ENCODE peak calls at places on chromosomes 13 and 19, in nine cellular contexts. One of them, this sample, is unnamed.

GRCh38 chr19:42850981-42851717 is 28.4 kb downstream of the PSG1 start:
- DNase-seq in esophagus squamous epithelium: no peak
- DNase-seq in stimulated activated effector memory CD8-positive, alpha-beta T cell treated with anti-CD3 and anti-CD28 coated beads, Interleukin-12 subunit alpha, Interleukin-12 subunit beta, amount 100 ng/mL, for 72 hours: no peak
- DNase-seq in RCC 7860: peak
- DNase-seq in midbrain: no peak
- DNase-seq in Ammon's horn: no peak
- DNase-seq in psoas muscle: peak
- DNase-seq in cardiac muscle cell: no peak
- DNase-seq in M059J: peak
- DNase-seq in this sample: peak

GRCh38 chr13:112679932-112680677 is 9.7 kb upstream of the ATP11A start:
- DNase-seq in Ammon's horn: no peak
- DNase-seq in psoas muscle: no peak
- DNase-seq in esophagus squamous epithelium: no peak
- DNase-seq in midbrain: no peak
- DNase-seq in stimulated activated effector memory CD8-positive, alpha-beta T cell treated with anti-CD3 and anti-CD28 coated beads, Interleukin-12 subunit alpha, Interleukin-12 subunit beta, amount 100 ng/mL, for 72 hours: no peak
- DNase-seq in cardiac muscle cell: no peak
- DNase-seq in RCC 7860: no peak
- DNase-seq in M059J: no peak
- DNase-seq in this sample: no peak

GRCh38 chr19:1070576-1070930 is 3.6 kb downstream of the ARHGAP45 start:
- DNase-seq in M059J: no peak
- DNase-seq in midbrain: no peak
- DNase-seq in RCC 7860: no peak
- DNase-seq in psoas muscle: peak
- DNase-seq in Ammon's horn: no peak
- DNase-seq in cardiac muscle cell: no peak
- DNase-seq in esophagus squamous epithelium: no peak
- DNase-seq in stimulated activated effector memory CD8-positive, alpha-beta T cell treated with anti-CD3 and anti-CD28 coated beads, Interleukin-12 subunit alpha, Interleukin-12 subunit beta, amount 100 ng/mL, for 72 hours: no peak
- DNase-seq in this sample: no peak

GRCh38 chr13:75129331-75129730 is 352.6 kb downstream of the TBC1D4 start:
- DNase-seq in midbrain: no peak
- DNase-seq in esophagus squamous epithelium: no peak
- DNase-seq in psoas muscle: no peak
- DNase-seq in Ammon's horn: no peak
- DNase-seq in M059J: peak
- DNase-seq in RCC 7860: peak
- DNase-seq in cardiac muscle cell: no peak
- DNase-seq in stimulated activated effector memory CD8-positive, alpha-beta T cell treated with anti-CD3 and anti-CD28 coated beads, Interleukin-12 subunit alpha, Interleukin-12 subunit beta, amount 100 ng/mL, for 72 hours: no peak
- DNase-seq in this sample: no peak

GRCh38 chr13:106143930-106144709 is 391.3 kb downstream of the EFNB2 start:
- DNase-seq in cardiac muscle cell: no peak
- DNase-seq in RCC 7860: no peak
- DNase-seq in midbrain: no peak
- DNase-seq in psoas muscle: no peak
- DNase-seq in stimulated activated effector memory CD8-positive, alpha-beta T cell treated with anti-CD3 and anti-CD28 coated beads, Interleukin-12 subunit alpha, Interleukin-12 subunit beta, amount 100 ng/mL, for 72 hours: no peak
- DNase-seq in esophagus squamous epithelium: no peak
- DNase-seq in M059J: no peak
- DNase-seq in Ammon's horn: no peak
- DNase-seq in this sample: no peak

GRCh38 chr13:94712287-94712811 is at the start of gene SOX21:
- DNase-seq in M059J: peak
- DNase-seq in psoas muscle: no peak
- DNase-seq in cardiac muscle cell: no peak
- DNase-seq in stimulated activated effector memory CD8-positive, alpha-beta T cell treated with anti-CD3 and anti-CD28 coated beads, Interleukin-12 subunit alpha, Interleukin-12 subunit beta, amount 100 ng/mL, for 72 hours: no peak
- DNase-seq in Ammon's horn: peak
- DNase-seq in RCC 7860: no peak
- DNase-seq in esophagus squamous epithelium: no peak
- DNase-seq in midbrain: peak
- DNase-seq in this sample: no peak

GRCh38 chr13:29359181-29359580 is 236.3 kb downstream of the SLC7A1 start:
- DNase-seq in psoas muscle: no peak
- DNase-seq in Ammon's horn: no peak
- DNase-seq in RCC 7860: no peak
- DNase-seq in M059J: no peak
- DNase-seq in midbrain: no peak
- DNase-seq in esophagus squamous epithelium: no peak
- DNase-seq in cardiac muscle cell: no peak
- DNase-seq in stimulated activated effector memory CD8-positive, alpha-beta T cell treated with anti-CD3 and anti-CD28 coated beads, Interleukin-12 subunit alpha, Interleukin-12 subunit beta, amount 100 ng/mL, for 72 hours: no peak
- DNase-seq in this sample: no peak

GRCh38 chr19:12970070-12970820 is 869 bp downstream of the DAND5 start:
- DNase-seq in Ammon's horn: no peak
- DNase-seq in psoas muscle: no peak
- DNase-seq in RCC 7860: no peak
- DNase-seq in esophagus squamous epithelium: no peak
- DNase-seq in M059J: no peak
- DNase-seq in cardiac muscle cell: no peak
- DNase-seq in midbrain: no peak
- DNase-seq in stimulated activated effector memory CD8-positive, alpha-beta T cell treated with anti-CD3 and anti-CD28 coated beads, Interleukin-12 subunit alpha, Interleukin-12 subunit beta, amount 100 ng/mL, for 72 hours: no peak
- DNase-seq in this sample: no peak

GRCh38 chr19:19591133-19591825 is 27.2 kb downstream of the PBX4 start:
- DNase-seq in Ammon's horn: peak
- DNase-seq in stimulated activated effector memory CD8-positive, alpha-beta T cell treated with anti-CD3 and anti-CD28 coated beads, Interleukin-12 subunit alpha, Interleukin-12 subunit beta, amount 100 ng/mL, for 72 hours: peak
- DNase-seq in M059J: peak
- DNase-seq in esophagus squamous epithelium: no peak
- DNase-seq in RCC 7860: peak
- DNase-seq in midbrain: no peak
- DNase-seq in cardiac muscle cell: no peak
- DNase-seq in psoas muscle: no peak
- DNase-seq in this sample: peak

GRCh38 chr13:93767231-93767916 is 540.8 kb downstream of the GPC6 start:
- DNase-seq in stimulated activated effector memory CD8-positive, alpha-beta T cell treated with anti-CD3 and anti-CD28 coated beads, Interleukin-12 subunit alpha, Interleukin-12 subunit beta, amount 100 ng/mL, for 72 hours: no peak
- DNase-seq in RCC 7860: no peak
- DNase-seq in cardiac muscle cell: no peak
- DNase-seq in midbrain: no peak
- DNase-seq in M059J: no peak
- DNase-seq in esophagus squamous epithelium: no peak
- DNase-seq in Ammon's horn: no peak
- DNase-seq in psoas muscle: no peak
- DNase-seq in this sample: no peak

GRCh38 chr13:46504036-46504435 is 48.9 kb upstream of the LRCH1 start:
- DNase-seq in psoas muscle: no peak
- DNase-seq in esophagus squamous epithelium: no peak
- DNase-seq in cardiac muscle cell: no peak
- DNase-seq in RCC 7860: no peak
- DNase-seq in stimulated activated effector memory CD8-positive, alpha-beta T cell treated with anti-CD3 and anti-CD28 coated beads, Interleukin-12 subunit alpha, Interleukin-12 subunit beta, amount 100 ng/mL, for 72 hours: no peak
- DNase-seq in Ammon's horn: no peak
- DNase-seq in M059J: no peak
- DNase-seq in midbrain: no peak
- DNase-seq in this sample: no peak

GRCh38 chr19:6030214-6030507 is 52.2 kb upstream of the RANBP3 start:
- DNase-seq in psoas muscle: no peak
- DNase-seq in RCC 7860: no peak
- DNase-seq in M059J: peak
- DNase-seq in Ammon's horn: no peak
- DNase-seq in midbrain: no peak
- DNase-seq in cardiac muscle cell: no peak
- DNase-seq in stimulated activated effector memory CD8-positive, alpha-beta T cell treated with anti-CD3 and anti-CD28 coated beads, Interleukin-12 subunit alpha, Interleukin-12 subunit beta, amount 100 ng/mL, for 72 hours: no peak
- DNase-seq in esophagus squamous epithelium: no peak
- DNase-seq in this sample: peak

GRCh38 chr19:9032136-9032626 is 22.0 kb upstream of the MUC16 start:
- DNase-seq in cardiac muscle cell: no peak
- DNase-seq in esophagus squamous epithelium: no peak
- DNase-seq in midbrain: no peak
- DNase-seq in psoas muscle: no peak
- DNase-seq in M059J: no peak
- DNase-seq in stimulated activated effector memory CD8-positive, alpha-beta T cell treated with anti-CD3 and anti-CD28 coated beads, Interleukin-12 subunit alpha, Interleukin-12 subunit beta, amount 100 ng/mL, for 72 hours: no peak
- DNase-seq in Ammon's horn: no peak
- DNase-seq in RCC 7860: no peak
- DNase-seq in this sample: no peak

GRCh38 chr19:15260939-15261338 is 28.7 kb upstream of the EPHX3 start:
- DNase-seq in cardiac muscle cell: no peak
- DNase-seq in esophagus squamous epithelium: no peak
- DNase-seq in stimulated activated effector memory CD8-positive, alpha-beta T cell treated with anti-CD3 and anti-CD28 coated beads, Interleukin-12 subunit alpha, Interleukin-12 subunit beta, amount 100 ng/mL, for 72 hours: no peak
- DNase-seq in M059J: no peak
- DNase-seq in Ammon's horn: no peak
- DNase-seq in psoas muscle: no peak
- DNase-seq in RCC 7860: no peak
- DNase-seq in midbrain: no peak
- DNase-seq in this sample: no peak

GRCh38 chr19:14944456-14944855 is 3.2 kb downstream of the OR7C2 start:
- DNase-seq in stimulated activated effector memory CD8-positive, alpha-beta T cell treated with anti-CD3 and anti-CD28 coated beads, Interleukin-12 subunit alpha, Interleukin-12 subunit beta, amount 100 ng/mL, for 72 hours: no peak
- DNase-seq in cardiac muscle cell: no peak
- DNase-seq in M059J: no peak
- DNase-seq in RCC 7860: no peak
- DNase-seq in psoas muscle: no peak
- DNase-seq in esophagus squamous epithelium: no peak
- DNase-seq in Ammon's horn: no peak
- DNase-seq in midbrain: no peak
- DNase-seq in this sample: no peak

GRCh38 chr13:85665286-85665685 is 133.9 kb downstream of the SLITRK6 start:
- DNase-seq in midbrain: no peak
- DNase-seq in cardiac muscle cell: no peak
- DNase-seq in M059J: peak
- DNase-seq in esophagus squamous epithelium: no peak
- DNase-seq in RCC 7860: peak
- DNase-seq in Ammon's horn: no peak
- DNase-seq in psoas muscle: no peak
- DNase-seq in stimulated activated effector memory CD8-positive, alpha-beta T cell treated with anti-CD3 and anti-CD28 coated beads, Interleukin-12 subunit alpha, Interleukin-12 subunit beta, amount 100 ng/mL, for 72 hours: no peak
- DNase-seq in this sample: no peak

GRCh38 chr13:77028202-77028601 is 1.2 kb upstream of the FBXL3 start:
- DNase-seq in cardiac muscle cell: no peak
- DNase-seq in RCC 7860: no peak
- DNase-seq in psoas muscle: no peak
- DNase-seq in Ammon's horn: no peak
- DNase-seq in esophagus squamous epithelium: no peak
- DNase-seq in stimulated activated effector memory CD8-positive, alpha-beta T cell treated with anti-CD3 and anti-CD28 coated beads, Interleukin-12 subunit alpha, Interleukin-12 subunit beta, amount 100 ng/mL, for 72 hours: no peak
- DNase-seq in M059J: peak
- DNase-seq in midbrain: no peak
- DNase-seq in this sample: no peak

GRCh38 chr13:106151056-106151699 is 384.3 kb downstream of the EFNB2 start:
- DNase-seq in midbrain: no peak
- DNase-seq in esophagus squamous epithelium: no peak
- DNase-seq in M059J: peak
- DNase-seq in stimulated activated effector memory CD8-positive, alpha-beta T cell treated with anti-CD3 and anti-CD28 coated beads, Interleukin-12 subunit alpha, Interleukin-12 subunit beta, amount 100 ng/mL, for 72 hours: no peak
- DNase-seq in RCC 7860: peak
- DNase-seq in Ammon's horn: no peak
- DNase-seq in psoas muscle: no peak
- DNase-seq in cardiac muscle cell: no peak
- DNase-seq in this sample: peak

This sample was measured in kidney glomerular epithelial cell.